ENCODE peak calls at places on chromosomes 5 and 9, in ten cellular contexts. One of them, this sample, is unnamed.

GRCh38 chr9:107465467-107466451 is 23.8 kb downstream of the KLF4 start:
- DNase-seq in endothelial cell of umbilical vein: peak; percentile 47
- DNase-seq in prostate gland: peak; percentile 57
- DNase-seq in stomach: peak; percentile 70
- DNase-seq in spleen: peak; percentile 93
- DNase-seq in Panc1: no peak
- DNase-seq in HCT116: no peak
- DNase-seq in K562: peak; percentile 14
- DNase-seq in transverse colon: peak; percentile 75
- DNase-seq in upper lobe of left lung: peak; percentile 95
- DNase-seq in this sample: peak; percentile 88

GRCh38 chr5:151923865-151924264 is 786 bp downstream of the GLRA1 start:
- DNase-seq in Panc1: no peak
- DNase-seq in spleen: no peak
- DNase-seq in transverse colon: no peak
- DNase-seq in HCT116: no peak
- DNase-seq in endothelial cell of umbilical vein: no peak
- DNase-seq in prostate gland: no peak
- DNase-seq in K562: peak; percentile 22
- DNase-seq in upper lobe of left lung: no peak
- DNase-seq in stomach: no peak
- DNase-seq in this sample: no peak

GRCh38 chr9:2872941-2873323 is 29.0 kb upstream of the PUM3 start:
- DNase-seq in transverse colon: no peak
- DNase-seq in prostate gland: no peak
- DNase-seq in HCT116: no peak
- DNase-seq in stomach: no peak
- DNase-seq in endothelial cell of umbilical vein: no peak
- DNase-seq in Panc1: no peak
- DNase-seq in K562: no peak
- DNase-seq in spleen: no peak
- DNase-seq in upper lobe of left lung: no peak
- DNase-seq in this sample: no peak

GRCh38 chr9:137758067-137758466 is 119.5 kb upstream of the CACNA1B start:
- DNase-seq in spleen: no peak
- DNase-seq in upper lobe of left lung: peak; percentile 56
- DNase-seq in Panc1: no peak
- DNase-seq in K562: no peak
- DNase-seq in endothelial cell of umbilical vein: no peak
- DNase-seq in HCT116: no peak
- DNase-seq in stomach: no peak
- DNase-seq in prostate gland: no peak
- DNase-seq in transverse colon: no peak
- DNase-seq in this sample: peak; percentile 38

GRCh38 chr9:108550111-108550510 is 305.7 kb downstream of the ACTL7B start:
- DNase-seq in stomach: no peak
- DNase-seq in transverse colon: no peak
- DNase-seq in Panc1: no peak
- DNase-seq in spleen: no peak
- DNase-seq in endothelial cell of umbilical vein: no peak
- DNase-seq in prostate gland: no peak
- DNase-seq in K562: no peak
- DNase-seq in HCT116: no peak
- DNase-seq in upper lobe of left lung: no peak
- DNase-seq in this sample: no peak

GRCh38 chr5:1751864-1752822 is 47.5 kb downstream of the MRPL36 start:
- DNase-seq in spleen: no peak
- DNase-seq in HCT116: no peak
- DNase-seq in K562: no peak
- DNase-seq in transverse colon: no peak
- DNase-seq in stomach: no peak
- DNase-seq in prostate gland: no peak
- DNase-seq in Panc1: no peak
- DNase-seq in endothelial cell of umbilical vein: no peak
- DNase-seq in upper lobe of left lung: no peak
- DNase-seq in this sample: peak; percentile 29

GRCh38 chr9:116147821-116148220 is 5.8 kb upstream of the PAPPA start:
- DNase-seq in stomach: no peak
- DNase-seq in Panc1: no peak
- DNase-seq in HCT116: no peak
- DNase-seq in prostate gland: no peak
- DNase-seq in transverse colon: no peak
- DNase-seq in upper lobe of left lung: no peak
- DNase-seq in endothelial cell of umbilical vein: no peak
- DNase-seq in spleen: no peak
- DNase-seq in K562: no peak
- DNase-seq in this sample: no peak

GRCh38 chr9:104903609-104904008 is 24.3 kb downstream of the ABCA1 start:
- DNase-seq in endothelial cell of umbilical vein: no peak
- DNase-seq in K562: no peak
- DNase-seq in stomach: no peak
- DNase-seq in HCT116: no peak
- DNase-seq in upper lobe of left lung: peak; percentile 41
- DNase-seq in transverse colon: no peak
- DNase-seq in Panc1: no peak
- DNase-seq in prostate gland: no peak
- DNase-seq in spleen: no peak
- DNase-seq in this sample: no peak

DNA sequence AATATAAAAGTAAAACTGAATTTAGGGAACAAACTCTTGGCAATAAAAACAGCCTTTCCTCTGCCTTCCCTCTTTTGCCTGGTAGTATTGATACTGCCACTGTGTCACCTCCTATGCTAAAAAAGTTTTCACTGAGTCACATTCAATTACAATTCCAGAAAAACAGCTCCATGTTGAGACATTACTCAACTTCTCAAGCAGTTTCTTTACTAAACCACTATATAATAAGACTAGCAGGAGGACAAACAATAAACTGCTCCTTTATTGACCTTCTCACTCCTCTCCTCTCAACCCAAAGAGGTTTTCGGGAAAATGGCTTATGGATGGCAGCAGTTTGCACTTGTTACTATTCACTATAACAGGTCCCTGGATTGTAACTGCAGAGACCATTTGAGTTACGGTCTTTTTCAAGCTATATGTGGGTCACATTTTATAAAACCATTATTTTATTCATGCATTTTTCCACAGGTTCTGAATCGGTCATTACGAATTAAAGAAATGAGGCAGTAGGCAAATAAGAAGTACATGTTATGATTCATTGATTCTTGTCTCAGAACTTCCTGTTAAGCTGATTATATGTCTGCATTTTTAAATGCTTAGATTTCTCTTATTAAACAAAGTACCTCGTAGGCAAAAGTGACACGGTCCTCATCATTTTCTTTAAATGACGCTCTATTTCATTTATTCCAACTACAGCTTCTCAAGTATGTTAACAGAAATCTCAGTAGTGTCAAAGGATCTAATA is 2.1 kb downstream of the ZDHHC21 start:
- DNase-seq in Panc1: no peak
- DNase-seq in stomach: no peak
- DNase-seq in endothelial cell of umbilical vein: peak; percentile 48
- DNase-seq in upper lobe of left lung: no peak
- DNase-seq in K562: no peak
- DNase-seq in prostate gland: no peak
- DNase-seq in spleen: no peak
- DNase-seq in transverse colon: no peak
- DNase-seq in HCT116: no peak
- DNase-seq in this sample: no peak
- H3K4me3 ChIP-seq in Panc1: no peak overlapping the region
- H3K4me3 ChIP-seq in stomach: no peak overlapping the region
- H3K4me3 ChIP-seq in endothelial cell of umbilical vein: peak overlapping the region; percentile 89
- H3K4me3 ChIP-seq in upper lobe of left lung: peak overlapping the region; percentile 94
- H3K4me3 ChIP-seq in K562: no peak overlapping the region
- H3K4me3 ChIP-seq in prostate gland: no peak overlapping the region
- H3K4me3 ChIP-seq in spleen: no peak overlapping the region
- H3K4me3 ChIP-seq in transverse colon: no peak overlapping the region
- H3K4me3 ChIP-seq in HCT116: no peak overlapping the region
- H3K4me3 ChIP-seq in this sample: no peak overlapping the region

GRCh38 chr5:172833372-172833690 is 720 bp upstream of the ERGIC1 start:
- DNase-seq in spleen: no peak
- DNase-seq in HCT116: no peak
- DNase-seq in transverse colon: no peak
- DNase-seq in upper lobe of left lung: no peak
- DNase-seq in K562: no peak
- DNase-seq in Panc1: no peak
- DNase-seq in prostate gland: no peak
- DNase-seq in stomach: no peak
- DNase-seq in endothelial cell of umbilical vein: no peak
- DNase-seq in this sample: no peak

GRCh38 chr5:172835246-172836030 is 1.4 kb downstream of the ERGIC1 start:
- DNase-seq in stomach: no peak
- DNase-seq in upper lobe of left lung: peak; percentile 31
- DNase-seq in HCT116: no peak
- DNase-seq in prostate gland: no peak
- DNase-seq in K562: no peak
- DNase-seq in transverse colon: no peak
- DNase-seq in Panc1: no peak
- DNase-seq in spleen: peak; percentile 54
- DNase-seq in endothelial cell of umbilical vein: no peak
- DNase-seq in this sample: no peak

GRCh38 chr5:172834570-172835245 is 657 bp downstream of the ERGIC1 start:
- DNase-seq in upper lobe of left lung: peak; percentile 71
- DNase-seq in HCT116: no peak
- DNase-seq in prostate gland: no peak
- DNase-seq in spleen: peak; percentile 87
- DNase-seq in Panc1: no peak
- DNase-seq in endothelial cell of umbilical vein: no peak
- DNase-seq in K562: no peak
- DNase-seq in transverse colon: peak; percentile 39
- DNase-seq in stomach: no peak
- DNase-seq in this sample: peak; percentile 77

GRCh38 chr5:172832383-172833315 is 1.4 kb upstream of the ERGIC1 start:
- DNase-seq in stomach: no peak
- DNase-seq in upper lobe of left lung: no peak
- DNase-seq in spleen: no peak
- DNase-seq in transverse colon: no peak
- DNase-seq in prostate gland: no peak
- DNase-seq in endothelial cell of umbilical vein: no peak
- DNase-seq in HCT116: no peak
- DNase-seq in Panc1: no peak
- DNase-seq in K562: peak; percentile 26
- DNase-seq in this sample: no peak

DNA sequence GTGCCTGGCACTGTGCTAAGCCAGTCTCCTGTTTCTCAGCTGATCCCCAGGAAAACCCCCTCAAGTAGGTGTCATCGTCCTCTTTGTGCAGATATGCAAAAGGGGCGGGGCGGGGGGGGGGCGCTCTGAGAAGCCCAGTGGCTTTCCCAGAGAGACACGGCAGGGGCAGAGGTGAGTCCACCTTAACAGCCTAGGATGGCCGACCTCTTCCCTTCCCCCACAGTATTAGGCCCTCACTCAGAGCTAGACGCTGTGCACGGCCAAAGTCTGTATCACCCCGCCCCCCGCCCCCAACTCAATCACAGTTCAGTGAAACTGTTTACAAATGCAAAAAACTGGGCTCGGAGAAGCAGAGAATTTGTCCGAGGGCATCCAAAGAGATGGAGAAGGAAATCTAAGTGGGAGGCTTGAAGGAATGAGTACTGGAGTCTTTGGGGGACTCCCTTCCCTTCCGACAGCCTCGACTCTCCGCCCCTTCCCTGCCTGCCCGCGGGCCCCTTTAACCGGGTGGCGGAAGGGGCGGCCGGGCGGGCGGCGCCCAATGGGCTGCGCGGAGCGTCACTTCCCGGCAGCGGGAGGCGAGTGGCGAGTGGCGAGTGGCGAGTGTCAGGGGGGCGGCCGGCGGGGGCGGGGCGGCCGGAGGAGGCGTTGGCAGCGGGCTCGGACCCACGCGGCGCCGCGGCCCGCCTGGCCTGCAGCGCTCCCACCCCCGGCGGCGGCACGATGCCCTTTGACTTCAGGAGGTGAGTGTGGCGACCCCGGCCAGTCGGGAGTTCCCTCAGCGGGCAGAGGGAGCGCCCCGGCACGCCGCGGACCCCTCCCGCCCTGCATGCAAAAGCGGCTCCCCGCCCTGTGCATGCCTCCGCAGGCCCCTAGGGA is at the start of gene ERGIC1:
- DNase-seq in upper lobe of left lung: peak; percentile 98
- DNase-seq in HCT116: peak; percentile 39
- DNase-seq in Panc1: no peak
- DNase-seq in K562: peak; percentile 88
- DNase-seq in transverse colon: peak; percentile 91
- DNase-seq in endothelial cell of umbilical vein: peak; percentile 82
- DNase-seq in prostate gland: peak; percentile 71
- DNase-seq in stomach: peak; percentile 90
- DNase-seq in spleen: peak; percentile 97
- DNase-seq in this sample: peak; percentile 92
- TF ChIP-seq POLR2AphosphoS5 in upper lobe of left lung: peak; percentile 82
- TF ChIP-seq POLR2AphosphoS5 in HCT116: peak; percentile 77
- TF ChIP-seq POLR2AphosphoS5 in Panc1: peak; percentile 59
- TF ChIP-seq POLR2AphosphoS5 in K562: peak; percentile 30
- TF ChIP-seq POLR2AphosphoS5 in transverse colon: peak; percentile 73
- TF ChIP-seq POLR2AphosphoS5 in endothelial cell of umbilical vein: peak; percentile 63
- TF ChIP-seq POLR2AphosphoS5 in prostate gland: peak; percentile 80
- TF ChIP-seq POLR2AphosphoS5 in stomach: peak; percentile 83
- TF ChIP-seq POLR2AphosphoS5 in spleen: peak; percentile 92
- TF ChIP-seq POLR2AphosphoS5 in this sample: peak; percentile 82

GRCh38 chr5:90876366-90876765 is 317.8 kb downstream of the ADGRV1 start:
- DNase-seq in upper lobe of left lung: no peak
- DNase-seq in K562: no peak
- DNase-seq in transverse colon: no peak
- DNase-seq in spleen: no peak
- DNase-seq in HCT116: no peak
- DNase-seq in endothelial cell of umbilical vein: no peak
- DNase-seq in Panc1: no peak
- DNase-seq in prostate gland: no peak
- DNase-seq in stomach: no peak
- DNase-seq in this sample: no peak

GRCh38 chr5:90878081-90878480 is 319.5 kb downstream of the ADGRV1 start:
- DNase-seq in HCT116: no peak
- DNase-seq in upper lobe of left lung: no peak
- DNase-seq in spleen: no peak
- DNase-seq in stomach: peak; percentile 30
- DNase-seq in transverse colon: peak; percentile 13
- DNase-seq in prostate gland: no peak
- DNase-seq in endothelial cell of umbilical vein: peak; percentile 92
- DNase-seq in K562: no peak
- DNase-seq in Panc1: no peak
- DNase-seq in this sample: no peak

GRCh38 chr5:90878549-90879196 is 320.1 kb downstream of the ADGRV1 start:
- DNase-seq in K562: no peak
- DNase-seq in Panc1: no peak
- DNase-seq in stomach: no peak
- DNase-seq in endothelial cell of umbilical vein: peak; percentile 90
- DNase-seq in prostate gland: no peak
- DNase-seq in upper lobe of left lung: no peak
- DNase-seq in transverse colon: no peak
- DNase-seq in HCT116: no peak
- DNase-seq in spleen: no peak
- DNase-seq in this sample: no peak

GRCh38 chr5:90875456-90875855 is 316.9 kb downstream of the ADGRV1 start:
- DNase-seq in Panc1: no peak
- DNase-seq in upper lobe of left lung: no peak
- DNase-seq in prostate gland: no peak
- DNase-seq in transverse colon: no peak
- DNase-seq in stomach: no peak
- DNase-seq in spleen: no peak
- DNase-seq in HCT116: no peak
- DNase-seq in endothelial cell of umbilical vein: no peak
- DNase-seq in K562: no peak
- DNase-seq in this sample: no peak

GRCh38 chr5:90877049-90877448 is 318.5 kb downstream of the ADGRV1 start:
- DNase-seq in prostate gland: no peak
- DNase-seq in endothelial cell of umbilical vein: no peak
- DNase-seq in transverse colon: no peak
- DNase-seq in stomach: no peak
- DNase-seq in upper lobe of left lung: no peak
- DNase-seq in Panc1: no peak
- DNase-seq in K562: no peak
- DNase-seq in spleen: no peak
- DNase-seq in HCT116: no peak
- DNase-seq in this sample: no peak
- H3K4me3 ChIP-seq in prostate gland: no peak overlapping the region
- H3K4me3 ChIP-seq in endothelial cell of umbilical vein: no peak overlapping the region
- H3K4me3 ChIP-seq in transverse colon: no peak overlapping the region
- H3K4me3 ChIP-seq in stomach: no peak overlapping the region
- H3K4me3 ChIP-seq in upper lobe of left lung: no peak overlapping the region
- H3K4me3 ChIP-seq in Panc1: no peak overlapping the region
- H3K4me3 ChIP-seq in K562: no peak overlapping the region
- H3K4me3 ChIP-seq in spleen: no peak overlapping the region
- H3K4me3 ChIP-seq in HCT116: no peak overlapping the region
- H3K4me3 ChIP-seq in this sample: no peak overlapping the region

DNA sequence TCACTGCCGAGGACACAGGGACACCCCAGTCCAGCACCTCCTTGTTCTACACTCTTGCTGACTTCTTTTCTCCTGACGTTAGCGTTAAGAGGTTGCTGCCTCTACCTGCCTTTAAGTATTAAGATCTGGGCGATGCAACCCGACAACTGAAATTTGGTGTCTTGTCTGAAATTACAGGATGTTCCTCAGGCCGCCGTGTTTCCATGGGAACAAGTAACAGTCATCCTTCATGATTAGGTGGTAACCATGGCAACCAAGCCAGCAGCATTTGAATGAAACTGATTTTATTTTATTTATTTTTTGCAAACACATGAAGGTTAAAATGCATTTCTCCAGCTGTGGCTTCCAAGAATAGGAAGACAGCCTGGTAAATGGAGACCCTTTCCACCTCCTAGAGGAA is 20.8 kb downstream of the DAB2IP start:
- DNase-seq in Panc1: no peak
- DNase-seq in prostate gland: no peak
- DNase-seq in spleen: peak; percentile 16
- DNase-seq in stomach: no peak
- DNase-seq in upper lobe of left lung: no peak
- DNase-seq in HCT116: no peak
- DNase-seq in endothelial cell of umbilical vein: no peak
- DNase-seq in transverse colon: no peak
- DNase-seq in K562: no peak
- DNase-seq in this sample: no peak
- TF ChIP-seq POLR2AphosphoS5 in Panc1: no peak
- TF ChIP-seq POLR2AphosphoS5 in prostate gland: no peak
- TF ChIP-seq POLR2AphosphoS5 in spleen: no peak
- TF ChIP-seq POLR2AphosphoS5 in stomach: no peak
- TF ChIP-seq POLR2AphosphoS5 in upper lobe of left lung: no peak
- TF ChIP-seq POLR2AphosphoS5 in HCT116: no peak
- TF ChIP-seq POLR2AphosphoS5 in endothelial cell of umbilical vein: no peak
- TF ChIP-seq POLR2AphosphoS5 in transverse colon: no peak
- TF ChIP-seq POLR2AphosphoS5 in K562: no peak
- TF ChIP-seq POLR2AphosphoS5 in this sample: no peak

This sample was measured in sigmoid colon.